ENCODE peak calls at places on chromosomes 7 and 10, in six cellular contexts. Q is omental fat pad, M is fibroblast of lung, Z is GM12864, C is ovary, X is nephron progenitor cell. P is an unnamed sample.

GRCh38 chr7:151085329-151085690 is 965 bp upstream of the AGAP3 start:
- DNase-seq in Q (no peak), M (no peak), X (no peak), C (no peak), Z (no peak), P (peak; percentile 38)

GRCh38 chr10:98030991-98031431 is 590 bp upstream of the CRTAC1 start:
- DNase-seq in C (no peak), X (no peak), Z (no peak), Q (no peak), M (no peak), P (no peak)

GRCh38 chr10:131731780-131732630 is 168.8 kb upstream of the PPP2R2D start:
- DNase-seq in X (no peak), Z (no peak), C (no peak), M (no peak), Q (no peak), P (no peak)

GRCh38 chr10:18607503-18607902 is 43.9 kb downstream of the NSUN6 start:
- DNase-seq in Q (no peak), C (peak; percentile 20), X (no peak), M (peak; percentile 95), Z (peak; percentile 18), P (peak; percentile 69)

GRCh38 chr10:87836098-87836497 is 18.1 kb upstream of the ATAD1 start:
- DNase-seq in Q (no peak), C (no peak), X (no peak), Z (no peak), M (no peak), P (no peak)

GRCh38 chr7:25951414-25952276 is 200.4 kb upstream of the NFE2L3 start:
- DNase-seq in M (peak; percentile 5), Z (no peak), Q (no peak), X (peak; percentile 15), C (peak; percentile 25), P (no peak)

GRCh38 chr10:63383141-63383540 is 82.6 kb downstream of the JMJD1C start:
- DNase-seq in Q (no peak), Z (no peak), M (peak; percentile 28), C (no peak), X (no peak), P (no peak)

GRCh38 chr7:92421676-92422435 is 25.4 kb upstream of the GATAD1 start:
- DNase-seq in C (peak; percentile 20), M (no peak), Z (no peak), X (no peak), Q (no peak), P (no peak)

GRCh38 chr10:52491246-52492000 is 177.3 kb downstream of the DKK1 start:
- DNase-seq in C (no peak), Z (no peak), M (peak; percentile 22), Q (no peak), X (no peak), P (peak; percentile 41)

GRCh38 chr10:51960494-51960895 is 261.1 kb upstream of the CSTF2T start:
- DNase-seq in M (peak; percentile 87), X (peak; percentile 10), Z (no peak), C (no peak), Q (no peak), P (peak; percentile 53)

GRCh38 chr10:76285012-76285411 is 853.6 kb downstream of the LRMDA start:
- DNase-seq in Z (no peak), M (peak; percentile 89), Q (no peak), C (no peak), X (no peak), P (peak; percentile 82)

GRCh38 chr7:150944066-150945042 is 33.8 kb downstream of the KCNH2 start:
- DNase-seq in Q (peak; percentile 13), X (no peak), Z (no peak), M (no peak), C (no peak), P (no peak)

GRCh38 chr7:137343483-137343841 is at the start of gene PTN:
- DNase-seq in Z (no peak), C (peak; percentile 15), X (peak; percentile 50), M (peak; percentile 65), Q (no peak), P (no peak)

GRCh38 chr10:119191881-119192280 is 13.3 kb upstream of the PRDX3 start:
- DNase-seq in Z (no peak), C (no peak), X (no peak), Q (no peak), M (no peak), P (no peak)

GRCh38 chr7:23696916-23697441 is 13.0 kb upstream of the STK31 start:
- DNase-seq in M (peak; percentile 63), Q (no peak), Z (no peak), C (no peak), X (peak; percentile 72), P (peak; percentile 52)

GRCh38 chr7:6489612-6490011 is 41.9 kb upstream of the DAGLB start:
- DNase-seq in X (no peak), M (no peak), Q (no peak), Z (no peak), C (no peak), P (no peak)

GRCh38 chr7:2689951-2690705 is 2.1 kb downstream of the AMZ1 start:
- DNase-seq in M (peak; percentile 44), C (no peak), X (no peak), Q (no peak), Z (no peak), P (peak; percentile 65)

GRCh38 chr7:77565917-77566316 is 28.8 kb downstream of the PTPN12 start:
- DNase-seq in Q (no peak), X (no peak), C (no peak), M (peak; percentile 82), Z (no peak), P (peak; percentile 34)

GRCh38 chr10:123573236-123574147 is 92.7 kb upstream of the GPR26 start:
- DNase-seq in M (no peak), X (peak; percentile 75), Z (no peak), C (no peak), Q (no peak), P (peak; percentile 45)

GRCh38 chr7:116443101-116443523 is 56.4 kb upstream of the CAV2 start:
- DNase-seq in Z (no peak), M (peak; percentile 93), X (no peak), Q (no peak), C (no peak), P (peak; percentile 95)

GRCh38 chr7:116138202-116138801 is 72.0 kb upstream of the TES start:
- DNase-seq in Z (peak; percentile 43), X (peak; percentile 17), Q (no peak), M (peak; percentile 85), C (no peak), P (peak; percentile 66)

GRCh38 chr7:70355591-70356323 is 757.5 kb downstream of the AUTS2 start:
- DNase-seq in C (no peak), X (peak; percentile 41), M (no peak), Z (no peak), Q (no peak), P (no peak)

GRCh38 chr7:38070718-38071117 is 107.3 kb upstream of the STARD3NL start:
- DNase-seq in M (no peak), Q (no peak), X (no peak), C (no peak), Z (no peak), P (no peak)
- TF ChIP-seq CTCF in M (peak; percentile 48), Q (no peak), X (peak; percentile 38), C (peak; percentile 16), Z (peak; percentile 47), P (no peak)

GRCh38 chr10:79438021-79438698 is 7.3 kb downstream of the ZCCHC24 start:
- DNase-seq in X (no peak), Q (peak; percentile 20), Z (no peak), C (peak; percentile 15), M (peak; percentile 18), P (no peak)
- TF ChIP-seq CTCF in X (no peak), Q (no peak), Z (no peak), C (no peak), M (peak; percentile 27), P (peak; percentile 42)

GRCh38 chr7:95529701-95530100 is 44.0 kb downstream of the ASB4 start:
- DNase-seq in Q (no peak), C (no peak), Z (no peak), M (no peak), X (no peak), P (no peak)

GRCh38 chr7:95525503-95525902 is 39.8 kb downstream of the ASB4 start:
- DNase-seq in X (no peak), Q (no peak), M (no peak), C (no peak), Z (no peak), P (no peak)

GRCh38 chr7:95526128-95526738 is 40.5 kb downstream of the ASB4 start:
- DNase-seq in Z (no peak), C (no peak), M (no peak), Q (no peak), X (no peak), P (no peak)

GRCh38 chr7:95527033-95527775 is 41.5 kb downstream of the ASB4 start:
- DNase-seq in X (peak; percentile 59), C (peak; percentile 61), M (peak; percentile 66), Q (no peak), Z (peak; percentile 13), P (peak; percentile 37)

GRCh38 chr7:95527776-95528250 is 42.1 kb downstream of the ASB4 start:
- DNase-seq in M (no peak), Q (no peak), C (no peak), Z (no peak), X (no peak), P (no peak)
- TF ChIP-seq CTCF in M (no peak), Q (no peak), C (no peak), Z (no peak), X (no peak), P (peak; percentile 51)

DNA sequence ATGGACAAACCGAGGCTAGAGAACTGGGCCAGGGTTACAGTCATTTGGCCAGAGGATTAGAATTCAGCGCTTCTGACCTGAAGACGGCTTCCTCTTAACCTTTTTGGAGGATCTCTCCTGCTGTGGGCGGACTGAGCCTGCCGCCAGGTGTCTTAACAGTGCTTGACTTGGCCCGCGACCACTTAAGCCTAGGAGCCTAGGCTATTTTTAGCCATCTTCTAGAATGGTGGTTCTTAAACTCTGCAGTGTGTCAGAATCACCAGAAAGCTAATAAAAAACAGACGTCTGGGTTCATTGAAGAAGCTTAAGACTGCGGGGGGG is 722 bp downstream of the MDH2 start:
- DNase-seq in Q (no peak), X (no peak), Z (no peak), M (no peak), C (no peak), P (no peak)
- TF ChIP-seq CTCF in Q (no peak), X (no peak), Z (no peak), M (no peak), C (no peak), P (peak; percentile 18)

GRCh38 chr7:111094387-111094786 is 3.5 kb downstream of the LRRN3 start:
- DNase-seq in C (no peak), Q (no peak), Z (no peak), M (no peak), X (no peak), P (no peak)

GRCh38 chr7:111101856-111102646 is 11.1 kb downstream of the LRRN3 start:
- DNase-seq in C (no peak), Q (no peak), X (no peak), M (no peak), Z (no peak), P (no peak)

GRCh38 chr7:111096997-111097396 is 6.1 kb downstream of the LRRN3 start:
- DNase-seq in M (no peak), Z (no peak), C (no peak), Q (no peak), X (no peak), P (no peak)

GRCh38 chr7:111098926-111099250 is 8.0 kb downstream of the LRRN3 start:
- DNase-seq in X (no peak), Q (no peak), C (no peak), Z (no peak), M (no peak), P (no peak)

GRCh38 chr7:111098011-111098925 is 7.3 kb downstream of the LRRN3 start:
- DNase-seq in X (peak; percentile 26), M (peak; percentile 71), C (no peak), Z (no peak), Q (no peak), P (peak; percentile 37)
- TF ChIP-seq CTCF in X (peak; percentile 70), M (peak; percentile 65), C (peak; percentile 25), Z (peak; percentile 51), Q (no peak), P (peak; percentile 78)